ENCODE peak calls at places on chromosomes 13 and 19, in nine cellular contexts. Z is heart left ventricle; P is caudate nucleus; K is G401; G is neuronal stem cell; T is transverse colon; B is endothelial cell; I is fibroblast of the aortic adventitia; X is activated naive CD4-positive, alpha-beta T cell treated with anti-CD3 and anti-CD28 coated beads, Interleukin-2, amount 10 ng/mL, durations not matched to agents 7 days and 5 days. U is an unnamed sample.

GRCh38 chr13:36453518-36453917 is 21.2 kb downstream of the CCNA1 start:
- DNase-seq in G (no peak), K (no peak), P (no peak), Z (no peak), I (peak; percentile 48), T (no peak), X (no peak), B (no peak), U (no peak)

GRCh38 chr13:112185466-112185865 is 118.5 kb downstream of the SOX1 start:
- DNase-seq in I (no peak), T (no peak), P (no peak), Z (no peak), B (no peak), K (no peak), G (no peak), X (no peak), U (no peak)

GRCh38 chr13:105346141-105346766 is 1189.2 kb downstream of the EFNB2 start:
- DNase-seq in T (no peak), Z (no peak), G (no peak), K (no peak), I (peak; percentile 38), P (no peak), X (no peak), B (no peak), U (no peak)

GRCh38 chr13:111283457-111283856 is 37.0 kb upstream of the TEX29 start:
- DNase-seq in P (no peak), G (no peak), B (no peak), T (no peak), Z (no peak), X (no peak), I (no peak), K (no peak), U (no peak)

GRCh38 chr19:1131718-1132552 is 28.1 kb downstream of the GPX4 start:
- DNase-seq in G (peak; percentile 51), Z (peak; percentile 91), T (peak; percentile 93), X (peak; percentile 93), K (no peak), P (no peak), B (peak; percentile 72), I (peak; percentile 89), U (peak; percentile 83)

GRCh38 chr13:46961719-46962118 is 64.9 kb upstream of the HTR2A start:
- DNase-seq in X (no peak), T (no peak), G (no peak), B (no peak), I (peak; percentile 84), K (no peak), P (no peak), Z (no peak), U (no peak)

GRCh38 chr13:38872693-38873092 is 117.9 kb downstream of the STOML3 start:
- DNase-seq in B (peak; percentile 69), G (peak; percentile 54), T (peak; percentile 11), P (no peak), X (peak; percentile 42), I (peak; percentile 22), K (peak; percentile 55), Z (peak; percentile 30), U (peak; percentile 45)

GRCh38 chr19:48659768-48660167 is 13.0 kb downstream of the NTN5 start:
- DNase-seq in B (no peak), P (no peak), Z (no peak), G (no peak), I (no peak), K (peak; percentile 58), T (no peak), X (no peak), U (no peak)